ENCODE peak calls at places on chromosomes 4 and X, in six cellular contexts. J is AG04450; M is right cardiac atrium; Y is A549; X is PC-3; Q is CD4-positive, alpha-beta memory T cell. K is an unnamed sample.

GRCh38 chr4:155529197-155529596 is 137.5 kb upstream of the GUCY1A1 start:
- DNase-seq in J (no peak), M (no peak), Y (no peak), X (peak), Q (no peak), K (no peak)

GRCh38 chrX:100647095-100647494 is 3.1 kb downstream of the SRPX2 start:
- DNase-seq in J (no peak), M (no peak), Y (no peak), X (no peak), Q (no peak), K (no peak)

GRCh38 chrX:37998586-37999267 is 7.6 kb upstream of the SYTL5 start:
- DNase-seq in J (no peak), M (no peak), Y (no peak), X (peak), Q (no peak), K (no peak)

GRCh38 chr4:102438396-102438795 is 62.8 kb upstream of the NFKB1 start:
- DNase-seq in J (no peak), M (no peak), Y (peak), X (peak), Q (no peak), K (no peak)

GRCh38 chr4:156976147-156976546 is 4.5 kb upstream of the PDGFC start:
- DNase-seq in J (peak), M (no peak), Y (no peak), X (peak), Q (no peak), K (no peak)

GRCh38 chrX:107675365-107675654 is 47.0 kb downstream of the PRPS1 start:
- DNase-seq in J (no peak), M (no peak), Y (no peak), X (no peak), Q (no peak), K (no peak)

GRCh38 chrX:14051416-14051815 is 21.7 kb upstream of the GEMIN8 start:
- DNase-seq in J (no peak), M (no peak), Y (peak), X (peak), Q (no peak), K (no peak)

GRCh38 chrX:131010186-131010585 is 48.0 kb upstream of the ARHGAP36 start:
- DNase-seq in J (no peak), M (no peak), Y (no peak), X (no peak), Q (no peak), K (no peak)

GRCh38 chr4:38390962-38391361 is 273.0 kb upstream of the KLF3 start:
- DNase-seq in J (no peak), M (no peak), Y (no peak), X (no peak), Q (no peak), K (no peak)

GRCh38 chrX:143306991-143307965 is 210.0 kb downstream of the SPANXN3 start:
- DNase-seq in J (no peak), M (no peak), Y (no peak), X (no peak), Q (no peak), K (no peak)

GRCh38 chrX:68935362-68935761 is 106.5 kb downstream of the EFNB1 start:
- DNase-seq in J (no peak), M (no peak), Y (no peak), X (peak), Q (no peak), K (no peak)
- H3K27ac ChIP-seq in J (no peak), M (no peak), Y (no peak), X (no peak), Q (no peak), K (no peak)

DNA sequence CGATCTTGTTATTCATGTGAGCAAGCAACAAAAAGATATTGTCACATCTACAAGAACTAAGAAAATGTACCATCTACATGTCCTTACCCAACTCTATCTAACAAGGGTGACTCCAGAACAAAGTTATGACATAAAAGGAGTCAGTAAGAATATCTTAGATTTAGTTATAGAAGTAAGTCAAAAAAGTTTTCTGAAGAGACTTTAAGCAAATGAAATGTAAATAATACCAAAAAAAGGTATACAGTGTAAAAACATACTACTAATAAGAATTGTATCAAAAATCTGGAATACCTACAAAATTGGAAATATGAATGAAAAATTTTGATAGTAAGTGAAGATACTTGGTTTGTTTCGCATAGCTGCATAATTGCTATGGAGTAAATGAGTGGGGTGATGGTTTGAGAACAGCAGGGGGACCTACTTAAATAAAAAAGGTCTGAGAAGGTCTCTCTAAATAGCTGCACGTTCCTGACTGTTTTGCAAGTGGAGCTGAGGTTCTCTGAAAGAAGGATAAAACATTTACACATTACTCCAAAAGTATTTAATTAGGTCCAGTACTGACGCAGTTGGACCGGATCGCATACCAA is 51.0 kb upstream of the ENPP6 start:
- DNase-seq in J (no peak), M (no peak), Y (peak), X (no peak), Q (no peak), K (no peak)
- H3K27ac ChIP-seq in J (no peak), M (no peak), Y (peak), X (no peak), Q (peak), K (peak)

DNA sequence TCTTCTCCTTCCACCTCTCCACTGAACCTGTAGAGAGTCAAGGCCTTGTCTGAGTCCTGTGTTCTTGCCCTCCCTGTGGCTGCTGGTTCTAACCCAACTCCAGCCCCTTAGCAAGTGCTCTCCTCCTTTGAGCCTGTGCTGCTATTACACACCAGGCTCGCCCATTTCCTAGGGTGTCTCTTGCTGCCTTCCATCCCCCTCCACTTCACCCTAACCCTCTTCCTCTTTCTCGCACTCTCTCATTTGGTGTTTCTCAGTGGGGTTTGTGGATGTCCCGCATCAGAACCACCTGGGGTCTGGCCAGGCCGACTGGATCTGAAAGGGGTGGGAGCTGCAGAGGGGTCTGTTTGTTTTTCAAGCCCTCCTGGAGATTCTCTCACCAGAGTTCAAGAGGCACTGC is 156.7 kb downstream of the SPRY1 start:
- DNase-seq in J (no peak), M (no peak), Y (no peak), X (no peak), Q (no peak), K (no peak)
- H3K27ac ChIP-seq in J (no peak), M (no peak), Y (no peak), X (no peak), Q (no peak), K (no peak)

DNA sequence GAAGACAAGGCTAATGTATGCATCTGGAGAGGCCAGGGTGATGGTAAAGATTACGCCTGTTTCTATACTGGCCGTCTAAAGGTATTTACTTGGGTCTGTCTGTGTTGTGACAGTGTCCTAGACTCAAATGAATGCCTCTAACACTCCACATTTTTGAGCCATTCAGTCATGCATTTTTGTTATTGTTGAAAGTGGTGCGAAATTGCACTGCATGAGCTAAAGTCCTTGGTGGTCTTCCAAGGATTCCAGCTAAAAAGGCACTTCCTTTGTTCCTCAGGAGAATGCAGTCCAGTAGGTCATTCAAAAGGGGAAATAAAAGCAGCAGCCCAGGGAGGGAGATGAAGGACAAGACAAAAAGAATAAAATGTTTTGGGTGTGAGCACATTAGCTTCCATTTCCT is 3.0 kb downstream of the GPC4 start:
- DNase-seq in J (no peak), M (no peak), Y (no peak), X (no peak), Q (no peak), K (no peak)
- H3K27ac ChIP-seq in J (no peak), M (no peak), Y (no peak), X (no peak), Q (no peak), K (no peak)

DNA sequence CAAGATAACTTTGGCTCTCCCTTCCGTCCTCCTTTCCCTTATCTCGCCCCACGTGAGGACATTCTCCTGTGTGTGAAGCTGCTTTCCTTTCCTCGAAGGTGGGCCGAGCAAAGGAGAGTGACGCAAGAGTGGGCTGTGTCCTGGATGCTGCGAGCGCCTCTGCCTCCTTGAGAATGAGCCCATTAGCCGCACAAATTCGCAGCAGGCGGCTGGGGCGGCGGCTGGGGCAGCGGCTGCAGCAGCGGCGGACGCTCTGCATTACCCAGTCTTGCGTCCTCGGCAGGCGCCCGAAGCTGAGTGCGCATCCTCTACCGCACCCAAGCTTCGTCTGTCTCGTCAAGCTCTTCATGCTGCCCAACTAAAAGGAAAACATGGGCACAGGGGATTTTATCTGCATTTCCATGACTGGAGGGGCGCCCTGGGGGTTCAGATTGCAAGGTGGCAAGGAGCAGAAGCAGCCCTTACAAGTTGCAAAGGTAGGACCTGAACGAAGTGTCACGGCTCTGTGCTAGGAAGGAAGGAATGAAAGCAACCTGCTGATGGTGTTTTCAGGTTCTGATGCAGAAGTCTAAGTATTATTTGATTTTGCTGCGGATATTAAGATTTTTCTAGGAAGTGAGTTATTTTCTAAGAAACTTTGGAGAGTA is at the start of gene SYNPO2:
- DNase-seq in J (peak), M (peak), Y (peak), X (peak), Q (peak), K (peak)
- H3K27ac ChIP-seq in J (no peak), M (peak), Y (no peak), X (no peak), Q (no peak), K (peak)

DNA sequence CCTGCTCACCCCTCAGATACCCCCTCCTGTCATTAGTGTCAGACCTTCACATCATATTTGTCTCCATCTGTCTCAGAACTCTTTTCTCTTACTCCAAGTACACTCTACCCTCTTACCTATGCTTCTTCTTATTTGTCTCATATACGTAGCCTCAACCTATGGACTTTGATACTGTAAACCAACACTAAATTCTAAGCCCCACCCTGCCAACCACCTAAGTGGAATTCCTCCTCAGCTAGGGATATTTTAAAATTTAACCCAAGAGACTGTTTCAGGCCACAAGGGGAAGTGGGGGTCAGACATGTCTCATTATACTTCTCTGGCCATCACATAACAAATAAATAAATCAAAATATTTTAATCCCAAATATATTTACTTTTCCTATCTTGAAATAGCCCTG is 778.1 kb upstream of the GRID2 start:
- DNase-seq in J (no peak), M (no peak), Y (no peak), X (no peak), Q (no peak), K (no peak)
- H3K27ac ChIP-seq in J (no peak), M (no peak), Y (no peak), X (no peak), Q (no peak), K (no peak)

GRCh38 chr4:54001558-54002365 is 62.6 kb downstream of the CHIC2 start:
- DNase-seq in J (no peak), M (no peak), Y (no peak), X (no peak), Q (no peak), K (no peak)
- H3K27ac ChIP-seq in J (no peak), M (no peak), Y (no peak), X (no peak), Q (no peak), K (no peak)

GRCh38 chr4:54316139-54316538 is 87.0 kb downstream of the PDGFRA start:
- DNase-seq in J (no peak), M (no peak), Y (no peak), X (no peak), Q (no peak), K (no peak)
- H3K27ac ChIP-seq in J (no peak), M (no peak), Y (no peak), X (no peak), Q (no peak), K (no peak)

GRCh38 chr4:184427093-184427492 is 47.3 kb downstream of the IRF2 start:
- DNase-seq in J (no peak), M (no peak), Y (no peak), X (peak), Q (no peak), K (no peak)
- H3K27ac ChIP-seq in J (no peak), M (no peak), Y (no peak), X (no peak), Q (no peak), K (peak)